ENCODE peak calls at places on chromosomes 1 and 21, in five cellular contexts. X is spleen, W is aorta, J is H7, B is right lobe of liver. P is an unnamed sample.

GRCh38 chr1:199044191-199044590 is 405.4 kb downstream of the PTPRC start:
- DNase-seq in X (no peak), W (no peak), J (no peak), B (no peak), P (no peak)

GRCh38 chr1:46523556-46524443 is 27.6 kb downstream of the KNCN start:
- DNase-seq in X (peak; percentile 51), W (peak; percentile 32), J (no peak), B (no peak), P (peak; percentile 49)

GRCh38 chr1:94986783-94987182 is 59.9 kb upstream of the CNN3 start:
- DNase-seq in X (no peak), W (no peak), J (no peak), B (no peak), P (no peak)

GRCh38 chr21:25750085-25750484 is 15.3 kb downstream of the GABPA start:
- DNase-seq in X (no peak), W (no peak), J (no peak), B (no peak), P (no peak)

GRCh38 chr1:225700164-225700740 is 47.3 kb upstream of the ENAH start:
- DNase-seq in X (no peak), W (no peak), J (no peak), B (no peak), P (no peak)

GRCh38 chr21:41952568-41953248 is 1.1 kb downstream of the C2CD2 start:
- DNase-seq in X (peak; percentile 65), W (no peak), J (peak; percentile 77), B (no peak), P (peak; percentile 71)

GRCh38 chr1:176801553-176802020 is 338.6 kb downstream of the PAPPA2 start:
- DNase-seq in X (no peak), W (no peak), J (no peak), B (no peak), P (peak; percentile 68)

GRCh38 chr1:225137981-225138380 is 208.5 kb downstream of the DNAH14 start:
- DNase-seq in X (no peak), W (no peak), J (no peak), B (no peak), P (no peak)

GRCh38 chr21:45022736-45023135 is 51.6 kb upstream of the ADARB1 start:
- DNase-seq in X (peak; percentile 48), W (no peak), J (no peak), B (no peak), P (peak; percentile 13)

GRCh38 chr21:16457498-16457897 is 727.7 kb downstream of the USP25 start:
- DNase-seq in X (no peak), W (no peak), J (no peak), B (no peak), P (no peak)
- H3K4me3 ChIP-seq in X (no peak overlapping the region), W (no peak overlapping the region), J (no peak overlapping the region), B (no peak overlapping the region), P (no peak overlapping the region)

DNA sequence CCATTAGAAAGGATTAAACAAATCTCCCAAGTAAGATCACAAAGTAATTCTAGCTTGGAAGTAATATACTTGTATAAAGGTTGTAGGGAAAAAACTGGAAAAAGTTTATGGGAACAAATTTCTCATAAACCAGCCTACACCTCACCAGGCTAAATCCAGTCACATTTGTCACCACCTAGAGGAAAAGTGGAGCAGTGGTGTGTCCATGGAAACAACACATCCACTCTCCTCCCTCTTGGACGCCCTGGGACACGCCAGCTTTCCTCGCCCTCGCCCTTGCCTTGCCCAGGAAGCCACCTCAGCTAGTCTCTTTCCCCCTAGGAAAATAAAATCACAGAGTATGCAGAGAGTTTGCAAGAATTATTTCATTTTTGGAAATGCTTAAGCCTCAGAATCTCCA is 2.2 kb downstream of the PALMD start:
- DNase-seq in X (no peak), W (peak; percentile 75), J (no peak), B (peak; percentile 74), P (peak; percentile 56)
- H3K4me3 ChIP-seq in X (no peak overlapping the region), W (no peak overlapping the region), J (no peak overlapping the region), B (peak overlapping the region; percentile 43), P (no peak overlapping the region)

DNA sequence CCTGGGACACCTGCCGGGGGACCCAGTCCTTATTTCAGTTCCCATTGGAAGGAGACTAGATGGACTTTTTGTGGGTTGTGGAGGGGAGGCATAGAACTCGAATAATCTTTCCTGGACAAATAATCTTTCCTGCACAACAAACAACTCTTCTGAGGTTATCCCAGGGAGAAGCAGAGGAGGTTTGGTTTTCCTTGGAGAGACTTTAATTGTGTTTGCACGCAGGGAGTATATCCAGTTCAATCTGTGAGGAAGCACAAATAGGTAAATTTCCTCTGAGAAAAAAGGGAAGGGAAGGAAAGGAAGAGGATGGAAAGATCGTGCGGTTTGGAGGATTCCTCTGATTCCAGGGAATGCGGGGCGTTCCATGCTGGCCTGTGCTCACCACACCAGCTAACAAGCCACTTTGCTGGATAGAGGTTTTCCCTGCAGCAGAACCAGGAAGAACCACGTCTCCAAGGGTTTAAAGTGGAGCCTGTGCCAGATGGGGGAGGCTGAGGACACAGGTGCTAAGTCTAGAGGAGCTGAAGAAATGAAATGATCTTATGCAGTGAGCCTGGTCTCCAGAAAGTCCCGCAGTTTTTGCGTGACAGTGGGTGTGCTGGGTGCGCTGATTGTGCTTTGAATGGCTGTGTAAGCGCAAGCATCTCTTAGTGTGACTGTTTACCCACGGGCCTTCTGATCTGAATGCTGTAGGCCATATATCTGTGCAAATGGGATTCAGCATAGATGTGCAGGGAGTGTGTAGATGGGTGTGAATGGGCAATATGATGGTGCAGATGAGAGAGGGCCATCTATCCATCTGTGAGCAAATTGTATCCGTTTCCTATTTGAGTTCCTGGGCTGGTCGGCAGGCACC is 7.5 kb downstream of the PAX7 start:
- DNase-seq in X (no peak), W (no peak), J (peak; percentile 43), B (no peak), P (peak; percentile 48)
- H3K4me3 ChIP-seq in X (no peak overlapping the region), W (no peak overlapping the region), J (no peak overlapping the region), B (no peak overlapping the region), P (no peak overlapping the region)

DNA sequence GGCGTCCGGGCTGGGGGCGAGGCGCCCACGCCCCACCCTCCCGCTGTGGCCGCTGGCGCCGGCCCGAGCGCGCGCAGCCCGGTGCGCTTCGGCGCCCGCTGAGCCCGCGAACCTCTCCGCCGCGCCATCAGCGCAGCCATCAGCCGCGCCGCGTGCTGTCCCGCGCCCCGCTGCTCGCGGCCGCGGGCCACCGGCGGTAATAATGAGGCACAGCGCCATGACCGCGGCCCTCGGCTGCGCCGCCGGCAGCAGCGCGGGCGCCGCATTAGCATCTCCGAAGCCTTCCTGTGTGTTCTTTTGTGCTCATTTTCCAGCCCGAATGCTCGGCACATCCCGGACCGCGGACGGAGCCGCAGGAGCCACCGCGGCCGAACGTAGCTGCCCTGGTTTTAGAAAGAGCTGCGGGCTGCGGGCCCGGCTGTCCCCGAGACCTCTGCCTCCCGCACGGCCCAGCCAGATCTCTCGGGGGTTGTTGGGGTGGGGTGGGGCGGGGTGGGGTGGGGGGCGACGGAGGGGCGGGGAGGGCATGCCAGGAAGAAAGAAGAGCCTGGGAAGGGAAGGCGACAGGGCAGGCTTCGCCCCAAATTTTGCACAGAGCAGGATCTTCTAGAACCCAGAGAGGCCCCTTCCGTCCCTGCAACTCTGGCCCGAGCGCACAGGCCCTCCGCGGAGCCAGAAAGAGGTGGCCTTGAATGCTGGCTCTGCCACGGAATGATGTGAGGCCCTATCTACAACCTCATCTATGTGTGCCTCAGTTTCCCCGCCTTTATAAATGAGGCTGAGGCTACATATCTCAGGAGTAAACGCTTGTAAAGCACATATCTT is 55.3 kb downstream of the RRAGC start:
- DNase-seq in X (no peak), W (no peak), J (peak; percentile 91), B (no peak), P (peak; percentile 83)
- H3K4me3 ChIP-seq in X (peak overlapping the region; percentile 28), W (peak overlapping the region; percentile 11), J (peak overlapping the region; percentile 38), B (no peak overlapping the region), P (peak overlapping the region; percentile 73)

GRCh38 chr1:226871636-226872327 is 1.4 kb downstream of the PSEN2 start:
- DNase-seq in X (peak; percentile 69), W (no peak), J (no peak), B (peak; percentile 48), P (peak; percentile 51)
- H3K4me3 ChIP-seq in X (peak overlapping the region; percentile 83), W (no peak overlapping the region), J (no peak overlapping the region), B (peak overlapping the region; percentile 80), P (peak overlapping the region; percentile 87)

P was measured in endodermal cell.